ENCODE peak calls at places on chromosomes 16 and 17, in six cellular contexts. J is sigmoid colon, R is spleen, K is stomach, O is HCT116, H is endothelial cell of umbilical vein. V is an unnamed sample.
A peak's percentile ranks its signal among the peaks of the same experiment; 100 is the strongest.

GRCh38 chr16:10862432-10862831 is 14.6 kb upstream of the CIITA start:
- DNase-seq in J (peak; percentile 78), R (no peak), K (peak; percentile 90), O (peak; percentile 37), H (no peak), V (no peak)

GRCh38 chr17:62995377-62995885 is 29.4 kb downstream of the TANC2 start:
- DNase-seq in J (no peak), R (no peak), K (peak; percentile 45), O (peak; percentile 38), H (peak; percentile 45), V (no peak)

GRCh38 chr16:1772908-1773702 is at the start of gene MRPS34:
- DNase-seq in J (peak; percentile 90), R (peak; percentile 95), K (peak; percentile 88), O (peak; percentile 80), H (peak; percentile 71), V (peak; percentile 79)

GRCh38 chr17:74118504-74118903 is 85.0 kb upstream of the RPL38 start:
- DNase-seq in J (peak; percentile 32), R (no peak), K (no peak), O (no peak), H (no peak), V (no peak)

GRCh38 chr17:11644265-11645212 is 46.3 kb downstream of the DNAH9 start:
- DNase-seq in J (peak; percentile 80), R (no peak), K (peak; percentile 72), O (peak; percentile 60), H (peak; percentile 2), V (no peak)

GRCh38 chr16:55225972-55226542 is 97.9 kb upstream of the IRX6 start:
- DNase-seq in J (no peak), R (no peak), K (no peak), O (no peak), H (no peak), V (no peak)

GRCh38 chr17:15914400-15915165 is 30.3 kb upstream of the ADORA2B start:
- DNase-seq in J (no peak), R (no peak), K (peak; percentile 9), O (no peak), H (no peak), V (no peak)

GRCh38 chr17:6327007-6327406 is 107.9 kb downstream of the AIPL1 start:
- DNase-seq in J (no peak), R (peak; percentile 78), K (no peak), O (no peak), H (peak; percentile 98), V (no peak)

GRCh38 chr17:77778636-77779524 is 179.6 kb upstream of the TNRC6C start:
- DNase-seq in J (peak; percentile 94), R (no peak), K (peak; percentile 34), O (no peak), H (no peak), V (peak; percentile 59)

GRCh38 chr17:47279062-47279801 is 25.6 kb downstream of the ITGB3 start:
- DNase-seq in J (peak; percentile 90), R (peak; percentile 84), K (peak; percentile 36), O (no peak), H (peak; percentile 76), V (no peak)

GRCh38 chr16:12532871-12533610 is 270.6 kb downstream of the CPPED1 start:
- DNase-seq in J (no peak), R (no peak), K (no peak), O (no peak), H (no peak), V (no peak)

GRCh38 chr17:54900457-54901229 is at the start of gene TOM1L1:
- DNase-seq in J (peak; percentile 77), R (no peak), K (peak; percentile 90), O (peak; percentile 86), H (no peak), V (peak; percentile 83)

GRCh38 chr17:74042241-74042640 is 161.2 kb upstream of the RPL38 start:
- DNase-seq in J (no peak), R (no peak), K (no peak), O (no peak), H (no peak), V (no peak)

GRCh38 chr16:70294385-70295029 is 4.5 kb upstream of the DDX19B start:
- DNase-seq in J (peak; percentile 42), R (peak; percentile 69), K (no peak), O (no peak), H (no peak), V (no peak)

GRCh38 chr17:58643147-58643546 is 48.7 kb downstream of the TEX14 start:
- DNase-seq in J (no peak), R (no peak), K (no peak), O (no peak), H (peak; percentile 35), V (no peak)

GRCh38 chr17:57553525-57553924 is 191.6 kb downstream of the CCDC182 start:
- DNase-seq in J (no peak), R (no peak), K (no peak), O (no peak), H (no peak), V (no peak)

GRCh38 chr17:44561237-44561623 is 3.9 kb downstream of the FZD2 start:
- DNase-seq in J (no peak), R (no peak), K (no peak), O (no peak), H (no peak), V (no peak)

GRCh38 chr17:74344658-74345057 is 17.0 kb downstream of the BTBD17 start:
- DNase-seq in J (no peak), R (no peak), K (no peak), O (no peak), H (no peak), V (no peak)

GRCh38 chr17:17044846-17045561 is 2.7 kb downstream of the MPRIP start:
- DNase-seq in J (peak; percentile 74), R (peak; percentile 70), K (peak; percentile 26), O (no peak), H (peak; percentile 46), V (peak; percentile 37)

GRCh38 chr17:6430769-6431168 is 4.2 kb downstream of the AIPL1 start:
- DNase-seq in J (no peak), R (no peak), K (no peak), O (no peak), H (no peak), V (no peak)

GRCh38 chr17:41518789-41519449 is at the start of gene KRT15:
- DNase-seq in J (no peak), R (no peak), K (no peak), O (no peak), H (no peak), V (peak; percentile 65)

GRCh38 chr17:50459756-50460155 is 8.9 kb downstream of the CHAD start:
- DNase-seq in J (peak; percentile 56), R (peak; percentile 29), K (no peak), O (no peak), H (no peak), V (no peak)

GRCh38 chr16:4696905-4697866 is 3.8 kb downstream of the NUDT16L1 start:
- DNase-seq in J (no peak), R (no peak), K (no peak), O (no peak), H (no peak), V (no peak)

GRCh38 chr16:76488065-76488417 is 210.8 kb downstream of the CNTNAP4 start:
- DNase-seq in J (no peak), R (no peak), K (no peak), O (no peak), H (no peak), V (no peak)

GRCh38 chr16:76486740-76487139 is 209.5 kb downstream of the CNTNAP4 start:
- DNase-seq in J (no peak), R (no peak), K (no peak), O (no peak), H (no peak), V (no peak)

GRCh38 chr16:76487411-76488064 is 210.3 kb downstream of the CNTNAP4 start:
- DNase-seq in J (no peak), R (no peak), K (no peak), O (no peak), H (no peak), V (no peak)

GRCh38 chr16:76484020-76484419 is 206.8 kb downstream of the CNTNAP4 start:
- DNase-seq in J (no peak), R (no peak), K (no peak), O (no peak), H (no peak), V (no peak)

GRCh38 chr16:76483510-76483909 is 206.3 kb downstream of the CNTNAP4 start:
- DNase-seq in J (no peak), R (no peak), K (no peak), O (no peak), H (no peak), V (no peak)
- H3K27ac ChIP-seq in J (no peak overlapping the region), R (no peak overlapping the region), K (no peak overlapping the region), O (no peak overlapping the region), H (no peak overlapping the region), V (no peak overlapping the region)

DNA sequence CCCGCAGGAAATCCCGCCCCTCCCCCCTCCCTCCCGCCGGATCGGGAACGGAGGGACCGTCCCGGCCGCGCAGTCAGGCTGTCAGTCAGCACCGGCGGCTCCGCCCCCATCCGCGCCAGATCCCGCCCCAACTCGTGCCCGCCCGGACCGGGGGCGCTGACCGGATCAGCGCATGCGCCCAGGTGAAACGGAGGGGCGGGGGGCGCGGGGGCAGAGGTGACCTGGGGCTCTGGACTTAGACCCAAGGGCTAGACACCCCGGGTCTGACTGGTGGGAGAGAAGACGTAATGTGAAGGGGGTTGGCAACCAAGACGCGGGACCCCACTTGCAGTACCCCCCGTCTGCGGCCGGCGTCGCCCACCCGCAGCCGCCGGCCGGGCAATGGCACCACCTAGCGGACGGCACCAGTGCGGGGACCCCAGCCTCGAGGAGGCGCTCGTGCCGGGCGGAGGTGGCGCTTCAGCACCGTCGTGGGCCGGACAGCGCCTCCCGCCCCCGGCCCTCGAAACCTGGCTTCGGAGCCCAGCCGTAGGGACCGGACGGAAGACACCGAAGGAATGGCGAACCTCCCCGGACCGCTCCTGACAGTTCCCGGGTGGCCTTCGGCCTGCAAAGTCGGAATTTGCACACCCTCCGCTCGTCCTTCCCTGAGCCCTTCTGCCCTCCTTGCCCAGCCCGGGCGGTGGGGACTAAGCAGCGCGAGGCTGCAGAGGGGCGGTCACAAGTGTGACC is at the start of gene CASKIN2:
- DNase-seq in J (peak; percentile 98), R (peak; percentile 95), K (peak; percentile 97), O (peak; percentile 88), H (peak; percentile 92), V (peak; percentile 94)
- TF ChIP-seq POLR2A in J (no peak), R (no peak), K (no peak), O (no peak), H (no peak), V (no peak)

DNA sequence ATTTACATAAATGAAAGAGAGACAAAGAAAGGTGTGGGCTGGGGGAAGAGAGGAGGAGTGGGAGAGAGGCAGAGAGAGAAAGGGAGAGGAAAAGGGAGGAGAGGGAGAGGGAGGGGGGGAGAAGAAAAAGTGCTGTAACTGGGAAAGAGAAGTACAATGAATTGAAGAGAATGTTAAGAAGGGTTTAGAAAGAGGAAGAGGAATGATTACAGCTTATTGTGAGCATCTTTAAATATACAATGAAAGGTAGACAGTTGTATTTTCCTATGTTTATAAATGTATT is 229.1 kb upstream of the PMFBP1 start:
- DNase-seq in J (no peak), R (no peak), K (no peak), O (no peak), H (no peak), V (no peak)
- TF ChIP-seq POLR2AphosphoS5 in J (no peak), R (no peak), K (no peak), O (no peak), H (no peak), V (no peak)

DNA sequence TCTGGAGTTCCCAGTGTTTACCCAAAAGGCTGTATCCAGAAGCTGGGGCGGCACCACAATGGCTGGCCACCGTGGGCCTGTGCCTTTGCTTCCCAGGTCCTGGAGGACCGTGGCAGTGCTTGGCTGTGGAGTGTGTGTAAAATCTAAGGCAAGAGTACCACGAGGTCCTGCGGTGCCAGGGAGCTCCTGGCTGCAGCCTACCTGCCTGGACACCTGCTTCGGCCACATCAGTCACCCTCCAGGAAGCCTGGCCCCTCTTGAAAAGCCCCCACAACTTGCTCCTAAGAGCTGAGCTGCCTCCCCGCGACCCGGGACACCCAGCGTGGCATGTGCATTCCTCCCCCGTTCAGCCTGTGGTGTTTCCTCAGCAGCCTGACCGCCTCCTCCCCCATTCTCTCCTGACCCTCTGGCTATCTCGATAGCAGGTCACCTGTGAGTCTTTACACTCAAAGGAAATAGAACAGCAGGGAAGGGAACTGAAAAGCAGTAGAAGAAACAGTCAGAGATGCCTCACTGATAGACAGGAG is 7.9 kb downstream of the TIMM22 start:
- DNase-seq in J (no peak), R (peak; percentile 69), K (peak; percentile 51), O (no peak), H (no peak), V (no peak)
- H3K27ac ChIP-seq in J (peak overlapping the region; percentile 74), R (peak overlapping the region; percentile 23), K (peak overlapping the region; percentile 90), O (no peak overlapping the region), H (peak overlapping the region; percentile 91), V (peak overlapping the region; percentile 76)